ENCODE peak calls at places on chromosome 22, in six cellular contexts. V is WERI-Rb-1, F is GM12865, P is A673, E is mucosa of descending colon, O is PC-3. I is an unnamed sample.

GRCh38 chr22:30002861-30003489 is 77.3 kb upstream of the HORMAD2 start:
- DNase-seq in P (no peak), O (no peak), E (no peak), V (no peak), F (no peak), I (no peak)

GRCh38 chr22:49889071-49889470 is 29.2 kb downstream of the ALG12 start:
- DNase-seq in P (no peak), F (no peak), E (no peak), O (no peak), V (no peak), I (no peak)

GRCh38 chr22:39932918-39933649 is 27.1 kb upstream of the TMA7B start:
- DNase-seq in P (peak; percentile 37), F (peak; percentile 74), V (peak; percentile 33), E (no peak), O (peak; percentile 52), I (peak; percentile 12)

GRCh38 chr22:38230108-38230825 is 28.5 kb downstream of the MAFF start:
- DNase-seq in P (peak; percentile 62), O (peak; percentile 26), F (no peak), V (peak; percentile 47), E (no peak), I (no peak)

GRCh38 chr22:50625568-50626313 is 2.2 kb downstream of the ARSA start:
- DNase-seq in O (no peak), V (no peak), E (no peak), F (no peak), P (no peak), I (no peak)

GRCh38 chr22:24180316-24181087 is 785 bp upstream of the SUSD2 start:
- DNase-seq in V (no peak), E (peak; percentile 50), O (no peak), P (no peak), F (no peak), I (no peak)

GRCh38 chr22:24440270-24440717 is 12.9 kb downstream of the ADORA2A start:
- DNase-seq in V (no peak), P (no peak), O (no peak), F (no peak), E (no peak), I (no peak)

GRCh38 chr22:45937960-45938359 is 39.0 kb downstream of the WNT7B start:
- DNase-seq in P (no peak), E (no peak), O (no peak), F (no peak), V (no peak), I (no peak)

GRCh38 chr22:36658900-36659299 is 44.7 kb downstream of the CACNG2 start:
- DNase-seq in F (no peak), P (peak; percentile 15), O (peak; percentile 74), E (no peak), V (no peak), I (no peak)

GRCh38 chr22:17477401-17477833 is 85.9 kb upstream of the SLC25A18 start:
- DNase-seq in E (no peak), V (no peak), P (peak; percentile 74), O (no peak), F (no peak), I (no peak)

GRCh38 chr22:44776535-44777363 is 24.4 kb downstream of the ARHGAP8 start:
- DNase-seq in F (no peak), O (no peak), E (no peak), V (peak; percentile 30), P (peak; percentile 49), I (no peak)

GRCh38 chr22:46038516-46039430 is 61.8 kb upstream of the WNT7B start:
- DNase-seq in F (no peak), E (no peak), O (no peak), V (no peak), P (no peak), I (no peak)

GRCh38 chr22:37270928-37271650 is 11.2 kb upstream of the CYTH4 start:
- DNase-seq in V (no peak), P (no peak), F (no peak), E (no peak), O (no peak), I (no peak)

GRCh38 chr22:17891427-17892167 is 117.3 kb upstream of the BID start:
- DNase-seq in F (peak; percentile 26), V (peak; percentile 61), P (no peak), E (peak; percentile 82), O (no peak), I (no peak)

GRCh38 chr22:17057959-17058814 is 26.6 kb upstream of the IL17RA start:
- DNase-seq in O (peak; percentile 71), P (peak; percentile 68), E (no peak), F (peak; percentile 62), V (peak; percentile 61), I (peak; percentile 51)

DNA sequence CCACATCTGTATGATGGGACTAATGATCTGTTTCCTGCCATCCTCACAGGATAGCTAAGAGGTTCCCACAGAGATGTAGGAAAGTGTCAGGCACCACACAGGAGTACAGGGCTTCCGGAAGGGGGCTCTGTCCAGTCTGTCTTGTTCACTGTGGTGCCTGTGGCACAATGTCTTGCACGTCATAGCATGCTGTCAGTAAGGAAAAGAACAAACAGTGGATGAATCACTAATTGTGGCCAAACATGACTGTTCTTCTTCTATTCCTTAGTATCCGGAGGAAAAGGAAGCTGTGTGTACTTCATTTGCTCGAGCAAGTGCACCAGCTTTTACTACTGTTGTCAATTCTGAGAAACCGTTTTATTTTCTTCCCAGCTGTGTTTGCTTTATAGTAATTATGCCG is 73.4 kb upstream of the YWHAH start:
- DNase-seq in V (no peak), E (no peak), O (peak; percentile 91), F (no peak), P (no peak), I (peak; percentile 22)
- TF ChIP-seq CTCF in V (no peak), E (no peak), O (peak; percentile 57), F (no peak), P (no peak), I (no peak)

GRCh38 chr22:41366323-41367014 is 15.3 kb upstream of the TEF start:
- DNase-seq in P (no peak), O (no peak), E (no peak), F (no peak), V (no peak), I (no peak)
- H3K4me3 ChIP-seq in P (peak overlapping the region; percentile 26), O (peak overlapping the region; percentile 42), E (no peak overlapping the region), F (no peak overlapping the region), V (peak overlapping the region; percentile 43), I (no peak overlapping the region)

GRCh38 chr22:32175751-32176644 is 16.9 kb upstream of the C22orf42 start:
- DNase-seq in P (no peak), O (no peak), E (no peak), V (peak; percentile 12), F (no peak), I (no peak)
- TF ChIP-seq CTCF in P (no peak), O (no peak), E (no peak), V (no peak), F (no peak), I (no peak)

DNA sequence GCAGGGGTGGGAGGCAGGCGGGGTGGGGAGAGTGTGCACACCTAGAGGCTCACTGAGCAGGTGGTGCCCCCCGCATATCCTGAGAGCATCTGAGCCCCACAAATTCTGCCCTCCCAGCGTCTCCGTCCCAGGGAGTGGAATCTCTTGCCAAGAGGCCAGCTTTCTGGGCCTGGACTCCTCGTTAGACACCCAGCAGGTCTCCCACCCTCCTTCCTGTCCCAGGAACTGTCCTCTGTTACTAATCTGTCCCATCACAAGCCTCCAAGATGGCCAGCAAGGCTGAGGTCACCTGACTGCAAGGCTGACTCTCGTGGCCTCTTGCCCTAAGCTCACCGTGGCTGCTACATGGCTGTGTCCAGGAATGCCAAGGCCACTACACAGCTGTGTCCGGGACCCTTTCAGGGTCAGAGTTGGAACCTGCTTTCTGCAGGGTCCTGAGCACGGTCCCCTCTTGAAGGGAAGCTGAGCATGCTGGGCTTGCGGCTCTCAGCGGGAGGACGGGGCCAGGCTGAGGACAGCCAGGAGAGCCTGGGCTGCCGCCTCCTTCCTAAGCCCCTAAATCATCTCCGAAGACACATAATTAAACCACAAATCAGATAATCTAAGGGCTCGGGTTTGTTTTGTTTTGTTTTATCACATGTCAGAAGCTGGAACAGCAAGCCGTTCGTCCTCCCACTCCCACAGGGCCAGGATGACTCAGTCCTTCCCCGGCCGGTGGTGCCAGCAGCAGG is 1327.3 kb downstream of the TBC1D22A start:
- DNase-seq in P (peak; percentile 46), O (peak; percentile 18), E (no peak), V (no peak), F (no peak), I (no peak)
- H3K4me3 ChIP-seq in P (peak overlapping the region; percentile 17), O (no peak overlapping the region), E (no peak overlapping the region), V (no peak overlapping the region), F (no peak overlapping the region), I (peak overlapping the region; percentile 37)

DNA sequence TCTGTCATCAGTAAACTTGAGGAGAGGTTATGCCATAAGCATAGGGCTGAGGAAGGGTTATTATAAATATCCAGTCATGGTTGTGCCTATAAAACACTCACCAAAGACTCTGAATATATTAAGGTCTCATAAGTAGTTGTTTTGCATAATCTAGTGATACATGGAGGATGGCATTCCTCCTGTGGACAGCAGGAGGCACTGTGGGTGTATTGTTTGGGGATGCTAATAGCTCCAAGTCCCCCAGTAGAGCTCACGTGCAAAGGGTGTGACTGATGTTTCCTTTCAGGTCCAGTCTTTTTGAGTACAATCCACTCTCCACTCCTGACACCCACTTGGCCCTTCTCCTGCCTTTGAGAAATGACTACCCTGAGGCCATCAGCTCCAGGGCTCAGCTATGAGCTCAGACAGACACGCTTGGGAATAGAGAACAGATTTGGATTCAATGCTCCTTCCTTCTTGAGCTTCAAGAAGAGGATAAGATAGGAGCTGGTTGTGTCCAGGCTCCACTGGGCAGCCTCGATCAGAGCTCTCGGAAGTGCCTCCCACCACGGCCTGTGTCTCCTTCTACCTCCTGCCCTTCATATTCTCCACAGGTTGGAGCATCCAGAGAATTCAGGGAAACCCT is 85.2 kb upstream of the IGLL5 start:
- DNase-seq in E (no peak), F (peak; percentile 70), P (peak; percentile 19), O (no peak), V (no peak), I (no peak)
- TF ChIP-seq CTCF in E (no peak), F (peak; percentile 66), P (peak; percentile 52), O (peak; percentile 39), V (peak; percentile 52), I (peak; percentile 28)

I was measured in Panc1.